ENCODE peak calls at places on chromosomes 4 and X, in seven cellular contexts. S is endothelial cell, J is Peyer's patch, E is tibial artery, L is omental fat pad, Q is IMR-90, O is OCI-LY7. R is an unnamed sample.

GRCh38 chr4:77152421-77152820 is 4.6 kb upstream of the CCNG2 start:
- DNase-seq in L (no peak), O (peak; percentile 58), E (no peak), S (no peak), Q (peak; percentile 69), J (no peak), R (peak; percentile 49)

GRCh38 chr4:1855334-1856070 is 454 bp downstream of the LETM1 start:
- DNase-seq in E (no peak), S (no peak), O (peak; percentile 30), L (no peak), Q (no peak), J (no peak), R (no peak)

GRCh38 chr4:182144621-182145359 is 98.4 kb upstream of the TENM3 start:
- DNase-seq in L (no peak), S (peak; percentile 47), J (peak; percentile 51), E (no peak), Q (peak; percentile 22), O (no peak), R (no peak)

GRCh38 chr4:151930372-151930771 is 169.6 kb upstream of the GATB start:
- DNase-seq in O (no peak), Q (no peak), L (no peak), S (no peak), J (no peak), E (no peak), R (no peak)

GRCh38 chr4:93029774-93030173 is 726.0 kb downstream of the GRID2 start:
- DNase-seq in E (no peak), S (no peak), O (peak; percentile 44), Q (no peak), J (no peak), L (no peak), R (no peak)

GRCh38 chr4:40423735-40424134 is 88.6 kb downstream of the CHRNA9 start:
- DNase-seq in L (no peak), Q (peak; percentile 58), E (no peak), O (no peak), J (no peak), S (no peak), R (peak; percentile 25)

GRCh38 chr4:140359571-140360427 is 13.6 kb upstream of the SCOC start:
- DNase-seq in E (peak; percentile 75), L (peak; percentile 61), S (peak; percentile 87), Q (peak; percentile 81), O (peak; percentile 86), J (peak; percentile 57), R (peak; percentile 80)

GRCh38 chr4:55733874-55734437 is 85.6 kb upstream of the EXOC1L start:
- DNase-seq in O (no peak), Q (peak; percentile 3), E (peak; percentile 50), S (no peak), J (peak; percentile 90), L (peak; percentile 58), R (peak; percentile 62)

GRCh38 chrX:149060921-149061320 is 444.2 kb downstream of the IDS start:
- DNase-seq in S (no peak), J (no peak), Q (no peak), O (no peak), E (no peak), L (no peak), R (peak; percentile 2)

GRCh38 chr4:134072137-134072536 is 129.5 kb downstream of the PABPC4L start:
- DNase-seq in E (no peak), Q (no peak), O (no peak), S (no peak), L (no peak), J (no peak), R (no peak)

GRCh38 chr4:171880136-171880535 is 66.9 kb downstream of the GALNTL6 start:
- DNase-seq in E (no peak), J (no peak), Q (peak; percentile 0), L (no peak), S (no peak), O (no peak), R (peak; percentile 74)

GRCh38 chrX:129980043-129980442 is 2.4 kb upstream of the BCORL1 start:
- DNase-seq in Q (no peak), S (no peak), L (no peak), E (no peak), J (peak; percentile 55), O (no peak), R (no peak)

GRCh38 chr4:113292371-113293042 is 243.1 kb downstream of the ANK2 start:
- DNase-seq in J (no peak), L (no peak), E (peak; percentile 42), O (no peak), Q (peak; percentile 71), S (no peak), R (peak; percentile 79)

GRCh38 chr4:114911141-114911540 is 202.3 kb downstream of the NDST4 start:
- DNase-seq in S (no peak), E (no peak), J (no peak), Q (no peak), O (no peak), L (no peak), R (no peak)

GRCh38 chr4:14582658-14583057 is 419.6 kb upstream of the CPEB2 start:
- DNase-seq in L (no peak), J (no peak), E (no peak), O (no peak), S (no peak), Q (no peak), R (no peak)

GRCh38 chr4:89836897-89837384 is at the start of gene SNCA:
- DNase-seq in S (peak; percentile 72), O (no peak), E (peak; percentile 44), L (no peak), J (peak; percentile 61), Q (peak; percentile 21), R (peak; percentile 39)

GRCh38 chr4:41990029-41990382 is 324 bp upstream of the SLC30A9 start:
- DNase-seq in E (no peak), J (no peak), O (no peak), S (no peak), L (no peak), Q (peak; percentile 1), R (no peak)

GRCh38 chr4:81418572-81418971 is 53.1 kb downstream of the RASGEF1B start:
- DNase-seq in O (no peak), S (no peak), J (no peak), L (no peak), Q (no peak), E (no peak), R (no peak)

GRCh38 chr4:184792950-184793555 is 32.7 kb downstream of the ACSL1 start:
- DNase-seq in S (no peak), E (peak; percentile 54), Q (peak; percentile 96), J (no peak), L (no peak), O (no peak), R (peak; percentile 97)

GRCh38 chr4:40842318-40842717 is 92.6 kb downstream of the NSUN7 start:
- DNase-seq in E (no peak), S (no peak), J (no peak), L (no peak), Q (no peak), O (no peak), R (no peak)

GRCh38 chr4:36187723-36188333 is 56.5 kb downstream of the ARAP2 start:
- DNase-seq in L (no peak), J (no peak), Q (peak; percentile 33), O (peak; percentile 4), S (no peak), E (no peak), R (peak; percentile 24)

GRCh38 chr4:136012250-136012649 is 1520.0 kb downstream of the PCDH18 start:
- DNase-seq in O (no peak), Q (no peak), J (no peak), L (no peak), S (no peak), E (no peak), R (peak; percentile 24)

GRCh38 chr4:62644372-62644771 is 1444.2 kb downstream of the ADGRL3 start:
- DNase-seq in Q (no peak), E (no peak), O (peak; percentile 2), J (no peak), S (peak; percentile 18), L (no peak), R (no peak)

GRCh38 chr4:185773419-185773818 is 38.6 kb downstream of the SORBS2 start:
- DNase-seq in Q (no peak), L (no peak), O (no peak), E (peak; percentile 42), J (no peak), S (no peak), R (no peak)

GRCh38 chrX:8364369-8365141 is 100.1 kb upstream of the VCX3B start:
- DNase-seq in E (no peak), O (peak; percentile 5), L (no peak), Q (no peak), S (peak; percentile 47), J (no peak), R (peak; percentile 1)

GRCh38 chr4:53916431-53916889 is 147.9 kb downstream of the CHIC2 start:
- DNase-seq in S (no peak), L (no peak), J (no peak), Q (peak; percentile 83), E (no peak), O (no peak), R (no peak)

GRCh38 chr4:8168232-8168631 is 9.6 kb upstream of the ABLIM2 start:
- DNase-seq in O (no peak), L (no peak), J (no peak), S (no peak), Q (no peak), E (no peak), R (no peak)
- TF ChIP-seq CTCF in O (peak; percentile 80), L (no peak), J (peak; percentile 25), S (peak; percentile 99), Q (peak; percentile 17), E (no peak), R (peak; percentile 41)

GRCh38 chrX:49165901-49166881 is 3.6 kb downstream of the MAGIX start:
- DNase-seq in O (peak; percentile 88), L (no peak), Q (peak; percentile 61), S (peak; percentile 45), E (peak; percentile 74), J (peak; percentile 88), R (peak; percentile 79)
- TF ChIP-seq CTCF in O (peak; percentile 47), L (no peak), Q (no peak), S (no peak), E (peak; percentile 29), J (no peak), R (no peak)

GRCh38 chr4:80071643-80072606 is 1.1 kb downstream of the ANTXR2 start:
- DNase-seq in O (no peak), L (peak; percentile 31), E (peak; percentile 54), S (peak; percentile 41), Q (peak; percentile 22), J (peak; percentile 73), R (peak; percentile 50)
- TF ChIP-seq CTCF in O (no peak), L (no peak), E (no peak), S (no peak), Q (no peak), J (no peak), R (no peak)

GRCh38 chr4:84481077-84481878 is 17.8 kb downstream of the NKX6-1 start:
- DNase-seq in J (no peak), E (no peak), L (no peak), Q (no peak), S (no peak), O (no peak), R (no peak)

GRCh38 chr4:84481879-84482245 is 17.2 kb downstream of the NKX6-1 start:
- DNase-seq in O (no peak), J (no peak), S (no peak), Q (no peak), L (no peak), E (no peak), R (no peak)

GRCh38 chr4:84484274-84484673 is 14.8 kb downstream of the NKX6-1 start:
- DNase-seq in O (no peak), S (no peak), E (no peak), J (no peak), Q (no peak), L (no peak), R (no peak)

GRCh38 chr4:84483738-84484137 is 15.4 kb downstream of the NKX6-1 start:
- DNase-seq in O (no peak), E (no peak), L (no peak), J (no peak), Q (no peak), S (no peak), R (no peak)

GRCh38 chr4:84482564-84483563 is 16.2 kb downstream of the NKX6-1 start:
- DNase-seq in J (no peak), L (no peak), Q (no peak), E (no peak), S (peak; percentile 88), O (no peak), R (no peak)
- TF ChIP-seq CTCF in J (no peak), L (no peak), Q (peak; percentile 28), E (no peak), S (peak; percentile 86), O (no peak), R (no peak)

R was measured in fibroblast of villous mesenchyme.